ENCODE peak calls at places on chromosomes 1 and 21, in seven cellular contexts. T is transverse colon, N is pancreas, P is tibial artery, I is keratinocyte, G is RWPE1, B is left ventricle myocardium inferior. Q is an unnamed sample.

GRCh38 chr1:165395522-165396300 is 39.2 kb upstream of the LMX1A start:
- DNase-seq in T (no peak), N (no peak), P (no peak), I (no peak), G (no peak), B (no peak), Q (no peak)

GRCh38 chr21:27480841-27481261 is 514.0 kb upstream of the ADAMTS5 start:
- DNase-seq in T (no peak), N (no peak), P (no peak), I (peak; percentile 26), G (no peak), B (no peak), Q (no peak)

GRCh38 chr1:228999776-229000175 is 264.5 kb downstream of the RHOU start:
- DNase-seq in T (no peak), N (no peak), P (no peak), I (no peak), G (no peak), B (no peak), Q (no peak)

GRCh38 chr1:150968491-150968890 is 6.1 kb downstream of the CERS2 start:
- DNase-seq in T (no peak), N (no peak), P (no peak), I (no peak), G (no peak), B (no peak), Q (peak; percentile 84)

GRCh38 chr1:158969855-158970254 is 38.5 kb downstream of the PYHIN1 start:
- DNase-seq in T (no peak), N (no peak), P (no peak), I (peak; percentile 88), G (peak; percentile 60), B (no peak), Q (no peak)

GRCh38 chr1:29861446-29861845 is 625.1 kb downstream of the PTPRU start:
- DNase-seq in T (no peak), N (no peak), P (no peak), I (no peak), G (no peak), B (no peak), Q (no peak)

GRCh38 chr1:201720522-201720844 is 108.5 kb upstream of the IPO9 start:
- DNase-seq in T (no peak), N (no peak), P (no peak), I (no peak), G (no peak), B (no peak), Q (no peak)

GRCh38 chr1:41025979-41026819 is 4.7 kb upstream of the SLFNL1 start:
- DNase-seq in T (no peak), N (no peak), P (no peak), I (no peak), G (no peak), B (no peak), Q (no peak)

GRCh38 chr1:209805875-209806760 is at the start of gene IRF6:
- DNase-seq in T (peak; percentile 96), N (peak; percentile 99), P (peak; percentile 82), I (no peak), G (peak; percentile 88), B (peak; percentile 75), Q (no peak)

GRCh38 chr1:189500777-189501176 is 976.9 kb downstream of the BRINP3 start:
- DNase-seq in T (no peak), N (no peak), P (no peak), I (no peak), G (no peak), B (no peak), Q (no peak)

GRCh38 chr1:242745079-242745478 is 220.6 kb upstream of the PLD5 start:
- DNase-seq in T (no peak), N (no peak), P (no peak), I (no peak), G (no peak), B (no peak), Q (no peak)

GRCh38 chr1:38558476-38559179 is 300.9 kb downstream of the RRAGC start:
- DNase-seq in T (no peak), N (no peak), P (no peak), I (no peak), G (no peak), B (no peak), Q (no peak)

GRCh38 chr1:84348240-84348555 is 46.7 kb downstream of the SAMD13 start:
- DNase-seq in T (no peak), N (no peak), P (no peak), I (no peak), G (no peak), B (no peak), Q (no peak)

GRCh38 chr1:58884706-58885661 is 101.1 kb upstream of the JUN start:
- DNase-seq in T (peak; percentile 81), N (no peak), P (peak; percentile 81), I (no peak), G (no peak), B (peak; percentile 38), Q (no peak)

GRCh38 chr1:13732971-13733667 is 33.1 kb downstream of the PRDM2 start:
- DNase-seq in T (no peak), N (no peak), P (no peak), I (no peak), G (no peak), B (no peak), Q (no peak)

GRCh38 chr21:43306391-43306790 is 120.5 kb downstream of the SIK1 start:
- DNase-seq in T (no peak), N (peak; percentile 33), P (no peak), I (no peak), G (no peak), B (peak; percentile 9), Q (no peak)

GRCh38 chr1:183936791-183937190 is 100.7 kb downstream of the COLGALT2 start:
- DNase-seq in T (no peak), N (no peak), P (no peak), I (no peak), G (no peak), B (no peak), Q (no peak)

GRCh38 chr1:186014370-186015030 is 280.3 kb downstream of the HMCN1 start:
- DNase-seq in T (no peak), N (no peak), P (no peak), I (no peak), G (no peak), B (no peak), Q (no peak)

GRCh38 chr1:228037401-228038386 is 30.9 kb downstream of the WNT3A start:
- DNase-seq in T (no peak), N (peak; percentile 67), P (no peak), I (no peak), G (peak; percentile 56), B (no peak), Q (no peak)

DNA sequence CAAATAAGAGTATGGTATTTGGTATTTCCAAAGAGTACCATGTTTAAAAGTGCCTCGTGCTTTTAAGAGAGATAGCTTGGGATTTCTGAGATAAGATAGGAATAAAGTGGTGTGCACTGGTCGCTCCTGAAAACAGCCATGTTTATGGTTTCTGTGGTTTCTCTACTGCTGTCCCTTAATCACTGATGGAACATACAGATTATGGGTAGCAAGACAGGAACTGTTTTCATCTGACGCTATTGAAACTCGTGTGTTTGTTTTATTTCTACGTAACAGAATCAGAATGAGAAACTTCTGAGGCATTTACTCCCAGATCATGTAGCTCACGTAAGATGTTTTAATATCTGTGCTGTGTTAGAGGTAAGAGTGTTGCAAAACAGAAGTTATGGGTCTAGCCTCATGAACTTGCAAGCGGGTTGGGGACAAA is 126.0 kb downstream of the KIAA0319L start:
- DNase-seq in T (no peak), N (no peak), P (no peak), I (no peak), G (no peak), B (no peak), Q (no peak)
- H3K27ac ChIP-seq in T (no peak overlapping the region), N (no peak overlapping the region), P (no peak overlapping the region), I (no peak overlapping the region), G (no peak overlapping the region), B (no peak overlapping the region), Q (no peak overlapping the region)

DNA sequence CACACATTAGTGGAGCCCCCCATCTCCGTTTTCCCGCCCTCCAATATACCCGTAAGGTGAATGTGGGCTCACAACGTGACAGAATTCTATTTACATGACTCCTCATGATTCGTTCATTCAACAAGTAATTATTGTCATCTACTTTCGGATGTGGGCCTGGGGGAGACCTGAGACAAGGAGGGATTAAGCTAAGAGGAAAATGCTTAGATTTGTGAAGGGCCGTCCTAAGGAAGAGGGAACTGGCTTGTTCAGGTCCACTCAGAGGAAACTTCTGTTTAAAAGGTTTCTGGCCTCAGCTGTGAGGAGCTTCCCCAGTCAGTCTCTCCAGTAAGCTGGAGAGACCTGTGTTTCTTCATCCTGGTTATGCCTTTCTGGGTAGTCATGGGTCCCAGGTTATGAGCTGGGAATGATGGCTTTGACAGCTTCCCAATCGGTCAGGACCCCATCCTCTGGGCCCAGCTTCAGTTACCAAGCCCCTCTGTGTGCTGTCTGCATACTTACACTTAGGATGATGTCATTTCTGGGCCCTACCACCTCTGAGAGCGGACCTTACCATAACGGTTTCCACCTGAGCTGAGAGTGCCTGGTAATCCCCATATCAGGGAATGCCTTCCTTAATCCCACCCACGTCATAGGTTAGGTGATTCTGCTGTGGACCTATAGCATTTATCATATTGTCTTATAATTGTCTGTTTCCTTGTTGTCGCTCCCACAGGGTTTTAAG is 687 bp upstream of the ERI3 start:
- DNase-seq in T (no peak), N (no peak), P (no peak), I (no peak), G (no peak), B (no peak), Q (no peak)
- H3K27ac ChIP-seq in T (no peak overlapping the region), N (no peak overlapping the region), P (peak overlapping the region; percentile 90), I (no peak overlapping the region), G (no peak overlapping the region), B (no peak overlapping the region), Q (peak overlapping the region; percentile 37)

GRCh38 chr1:153942766-153943549 is 3.6 kb downstream of the DENND4B start:
- DNase-seq in T (no peak), N (no peak), P (no peak), I (no peak), G (no peak), B (no peak), Q (no peak)

GRCh38 chr1:153944005-153944821 is 2.3 kb downstream of the DENND4B start:
- DNase-seq in T (no peak), N (no peak), P (no peak), I (no peak), G (no peak), B (no peak), Q (no peak)

GRCh38 chr1:153945795-153946621 is 510 bp downstream of the DENND4B start:
- DNase-seq in T (peak; percentile 90), N (peak; percentile 87), P (peak; percentile 87), I (no peak), G (peak; percentile 64), B (peak; percentile 91), Q (peak; percentile 83)

GRCh38 chr1:153945131-153945794 is 1.3 kb downstream of the DENND4B start:
- DNase-seq in T (peak; percentile 65), N (no peak), P (peak; percentile 63), I (no peak), G (no peak), B (peak; percentile 69), Q (no peak)

GRCh38 chr1:153944822-153945117 is 1.7 kb downstream of the DENND4B start:
- DNase-seq in T (no peak), N (no peak), P (no peak), I (no peak), G (no peak), B (no peak), Q (no peak)
- H3K27ac ChIP-seq in T (peak overlapping the region; percentile 99), N (peak overlapping the region; percentile 91), P (peak overlapping the region; percentile 98), I (no peak overlapping the region), G (peak overlapping the region; percentile 92), B (peak overlapping the region; percentile 99), Q (peak overlapping the region; percentile 96)

DNA sequence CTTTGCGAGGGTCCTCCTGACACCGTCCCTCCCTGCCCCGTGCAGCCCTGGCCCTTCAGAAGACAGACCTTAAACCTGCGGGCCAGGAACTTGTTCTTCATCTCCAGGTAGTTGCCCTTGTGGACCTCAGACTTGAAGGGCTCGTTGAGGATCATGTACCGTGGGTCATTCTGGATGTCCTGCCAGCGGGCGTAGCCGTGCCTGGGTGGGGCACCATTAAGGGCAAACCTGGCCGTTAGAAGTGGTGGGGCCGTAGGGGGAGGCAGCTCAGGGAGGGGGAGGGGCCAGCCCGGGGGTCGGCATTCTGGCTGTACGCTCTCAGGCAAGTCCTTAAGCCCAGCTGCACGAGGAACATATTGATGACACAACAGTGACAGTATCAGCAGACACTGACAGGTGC is 64.6 kb downstream of the KCNAB2 start:
- DNase-seq in T (no peak), N (no peak), P (no peak), I (no peak), G (no peak), B (no peak), Q (no peak)
- H3K27ac ChIP-seq in T (no peak overlapping the region), N (no peak overlapping the region), P (no peak overlapping the region), I (no peak overlapping the region), G (no peak overlapping the region), B (no peak overlapping the region), Q (no peak overlapping the region)